ENCODE peak calls at places on chromosome 2, in eight cellular contexts. A is posterior cingulate gyrus; R is GM23248; Z is H54; U is WTC11; M is stimulated activated CD8-positive, alpha-beta memory T cell treated with anti-CD3 and anti-CD28 coated beads, Interleukin-7, amount 100 ng/mL, for 1 hour; I is stimulated activated CD4-positive, alpha-beta T cell treated with anti-CD3 and anti-CD28 coated beads, Interleukin-15, amount 100 ng/mL, for 24 hours; N is OCI-LY7. K is an unnamed sample.

GRCh38 chr2:39584283-39584972 is 81.3 kb upstream of the TMEM178A start:
- DNase-seq in A (no peak), R (peak), Z (no peak), U (no peak), M (no peak), I (no peak), N (no peak), K (no peak)

GRCh38 chr2:20589975-20590703 is 60.8 kb downstream of the HS1BP3 start:
- DNase-seq in A (no peak), R (peak), Z (no peak), U (no peak), M (no peak), I (no peak), N (no peak), K (no peak)

GRCh38 chr2:11068079-11068741 is 87.1 kb upstream of the SLC66A3 start:
- DNase-seq in A (no peak), R (no peak), Z (no peak), U (no peak), M (no peak), I (no peak), N (no peak), K (no peak)

GRCh38 chr2:16326736-16327300 is 338.8 kb downstream of the CYRIA start:
- DNase-seq in A (no peak), R (no peak), Z (no peak), U (no peak), M (no peak), I (no peak), N (no peak), K (peak)

GRCh38 chr2:216287251-216287650 is 85.0 kb downstream of the MARCHF4 start:
- DNase-seq in A (no peak), R (peak), Z (no peak), U (no peak), M (no peak), I (no peak), N (no peak), K (peak)

GRCh38 chr2:160615706-160616105 is 122.1 kb upstream of the RBMS1 start:
- DNase-seq in A (no peak), R (no peak), Z (no peak), U (no peak), M (no peak), I (no peak), N (no peak), K (no peak)

GRCh38 chr2:170409164-170409535 is 231.2 kb downstream of the MYO3B start:
- DNase-seq in A (peak), R (peak), Z (peak), U (peak), M (peak), I (peak), N (peak), K (peak)

GRCh38 chr2:10812362-10813084 is at the start of gene PDIA6:
- DNase-seq in A (peak), R (peak), Z (peak), U (peak), M (peak), I (peak), N (peak), K (peak)

GRCh38 chr2:98539056-98539735 is 69.1 kb downstream of the COA5 start:
- DNase-seq in A (peak), R (no peak), Z (no peak), U (no peak), M (no peak), I (no peak), N (no peak), K (no peak)

GRCh38 chr2:155250800-155251199 is 552.3 kb downstream of the KCNJ3 start:
- DNase-seq in A (no peak), R (peak), Z (no peak), U (no peak), M (no peak), I (no peak), N (peak), K (peak)

GRCh38 chr2:207423886-207424285 is 105.9 kb upstream of the CREB1 start:
- DNase-seq in A (no peak), R (peak), Z (peak), U (no peak), M (no peak), I (peak), N (no peak), K (peak)

GRCh38 chr2:176963888-176964287 is 248.7 kb upstream of the HNRNPA3 start:
- DNase-seq in A (no peak), R (no peak), Z (no peak), U (no peak), M (no peak), I (no peak), N (no peak), K (no peak)

GRCh38 chr2:39837856-39838453 is 58.9 kb upstream of the THUMPD2 start:
- DNase-seq in A (no peak), R (peak), Z (peak), U (peak), M (no peak), I (peak), N (peak), K (peak)

GRCh38 chr2:134193006-134193405 is 60.9 kb upstream of the MGAT5 start:
- DNase-seq in A (no peak), R (peak), Z (no peak), U (no peak), M (no peak), I (no peak), N (no peak), K (no peak)